ENCODE peak calls at places on chromosomes 4 and X, in eight cellular contexts. One of them, this sample, is unnamed. For H3K36me3, the result is how much of the 10 kb centered on the place peaks cover.

GRCh38 chr4:152346979-152347378 is 188.9 kb downstream of the FBXW7 start:
- DNase-seq in heart right ventricle: no peak
- DNase-seq in hepatocyte: no peak
- DNase-seq in breast epithelium: no peak
- DNase-seq in gastrocnemius medialis: no peak
- DNase-seq in OCI-LY7: no peak
- DNase-seq in upper lobe of right lung: no peak
- DNase-seq in neural progenitor cell: no peak
- DNase-seq in this sample: no peak

GRCh38 chrX:107324493-107325310 is 118.3 kb downstream of the DNAAF6 start:
- DNase-seq in hepatocyte: peak
- DNase-seq in OCI-LY7: peak
- DNase-seq in neural progenitor cell: peak
- DNase-seq in upper lobe of right lung: peak
- DNase-seq in heart right ventricle: peak
- DNase-seq in gastrocnemius medialis: no peak
- DNase-seq in breast epithelium: no peak
- DNase-seq in this sample: peak

GRCh38 chr4:7844247-7844991 is 95.2 kb downstream of the AFAP1 start:
- DNase-seq in upper lobe of right lung: peak
- DNase-seq in OCI-LY7: peak
- DNase-seq in breast epithelium: no peak
- DNase-seq in neural progenitor cell: peak
- DNase-seq in gastrocnemius medialis: peak
- DNase-seq in heart right ventricle: peak
- DNase-seq in hepatocyte: peak
- DNase-seq in this sample: peak

GRCh38 chr4:15912236-15912635 is 26.3 kb downstream of the FGFBP1 start:
- DNase-seq in hepatocyte: no peak
- DNase-seq in upper lobe of right lung: no peak
- DNase-seq in breast epithelium: no peak
- DNase-seq in OCI-LY7: no peak
- DNase-seq in heart right ventricle: no peak
- DNase-seq in neural progenitor cell: no peak
- DNase-seq in gastrocnemius medialis: no peak
- DNase-seq in this sample: no peak

GRCh38 chr4:112377127-112377635 is 80.0 kb downstream of the ALPK1 start:
- DNase-seq in OCI-LY7: no peak
- DNase-seq in upper lobe of right lung: no peak
- DNase-seq in heart right ventricle: no peak
- DNase-seq in breast epithelium: no peak
- DNase-seq in gastrocnemius medialis: no peak
- DNase-seq in neural progenitor cell: no peak
- DNase-seq in hepatocyte: no peak
- DNase-seq in this sample: no peak

GRCh38 chr4:16916719-16917337 is 18.4 kb upstream of the LDB2 start:
- DNase-seq in gastrocnemius medialis: no peak
- DNase-seq in breast epithelium: no peak
- DNase-seq in OCI-LY7: peak
- DNase-seq in neural progenitor cell: peak
- DNase-seq in upper lobe of right lung: no peak
- DNase-seq in heart right ventricle: peak
- DNase-seq in hepatocyte: peak
- DNase-seq in this sample: peak

GRCh38 chr4:1371151-1371830 is 24.3 kb downstream of the UVSSA start:
- DNase-seq in neural progenitor cell: no peak
- DNase-seq in heart right ventricle: no peak
- DNase-seq in hepatocyte: no peak
- DNase-seq in upper lobe of right lung: peak
- DNase-seq in gastrocnemius medialis: no peak
- DNase-seq in OCI-LY7: no peak
- DNase-seq in breast epithelium: no peak
- DNase-seq in this sample: peak

GRCh38 chr4:6619466-6620255 is 20.8 kb upstream of the MRFAP1 start:
- DNase-seq in gastrocnemius medialis: no peak
- DNase-seq in hepatocyte: no peak
- DNase-seq in breast epithelium: no peak
- DNase-seq in heart right ventricle: no peak
- DNase-seq in OCI-LY7: no peak
- DNase-seq in upper lobe of right lung: peak
- DNase-seq in neural progenitor cell: no peak
- DNase-seq in this sample: no peak

GRCh38 chr4:73891739-73892405 is 22.7 kb downstream of the CXCL1 start:
- DNase-seq in upper lobe of right lung: no peak
- DNase-seq in OCI-LY7: no peak
- DNase-seq in gastrocnemius medialis: no peak
- DNase-seq in neural progenitor cell: no peak
- DNase-seq in heart right ventricle: no peak
- DNase-seq in breast epithelium: no peak
- DNase-seq in hepatocyte: no peak
- DNase-seq in this sample: no peak

DNA sequence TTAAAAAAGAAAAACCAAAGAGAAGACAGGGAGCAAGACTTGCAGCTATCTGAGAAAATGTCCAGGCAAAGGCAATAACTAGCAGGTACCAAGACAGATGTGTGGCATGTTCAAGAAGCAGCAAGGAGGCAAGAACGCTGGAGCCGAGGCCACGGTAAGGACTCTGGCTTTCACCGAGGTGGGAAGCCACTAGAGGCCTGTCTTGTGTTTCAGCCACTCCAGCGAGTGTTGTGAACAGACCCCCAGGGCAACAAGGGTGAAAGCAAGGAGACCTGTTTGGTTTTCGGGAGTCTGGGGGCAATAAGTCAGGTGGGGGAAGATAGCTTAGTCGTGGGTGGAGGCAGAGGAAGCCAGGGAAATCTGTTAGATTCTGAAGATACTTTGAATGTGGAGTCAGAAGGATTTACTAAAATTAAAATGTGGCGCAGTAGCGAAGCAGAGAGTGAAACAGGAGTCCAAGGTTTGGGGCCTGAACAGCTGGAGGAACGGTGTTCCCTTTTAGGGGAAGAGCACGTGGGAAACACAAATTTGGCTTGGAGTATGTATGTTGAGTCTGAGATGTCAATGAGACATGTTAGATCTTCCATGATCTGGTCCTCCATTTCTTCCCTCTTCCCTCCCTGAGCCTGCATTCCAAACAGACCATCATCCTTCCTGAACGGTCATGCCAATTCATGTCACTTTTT is 3.1 kb downstream of the WDR1 start:
- DNase-seq in upper lobe of right lung: no peak
- DNase-seq in hepatocyte: no peak
- DNase-seq in neural progenitor cell: no peak
- DNase-seq in breast epithelium: no peak
- DNase-seq in heart right ventricle: no peak
- DNase-seq in OCI-LY7: no peak
- DNase-seq in gastrocnemius medialis: no peak
- DNase-seq in this sample: no peak
- H3K36me3 ChIP-seq in upper lobe of right lung: half or more
- H3K36me3 ChIP-seq in hepatocyte: under half
- H3K36me3 ChIP-seq in neural progenitor cell: under half
- H3K36me3 ChIP-seq in breast epithelium: under half
- H3K36me3 ChIP-seq in heart right ventricle: under half
- H3K36me3 ChIP-seq in OCI-LY7: half or more
- H3K36me3 ChIP-seq in gastrocnemius medialis: under half
- H3K36me3 ChIP-seq in this sample: half or more

GRCh38 chr4:92615049-92615448 is 311.3 kb downstream of the GRID2 start:
- DNase-seq in gastrocnemius medialis: no peak
- DNase-seq in neural progenitor cell: peak
- DNase-seq in hepatocyte: no peak
- DNase-seq in upper lobe of right lung: no peak
- DNase-seq in heart right ventricle: no peak
- DNase-seq in breast epithelium: no peak
- DNase-seq in OCI-LY7: no peak
- DNase-seq in this sample: no peak

GRCh38 chr4:92618968-92619367 is 315.2 kb downstream of the GRID2 start:
- DNase-seq in neural progenitor cell: no peak
- DNase-seq in breast epithelium: no peak
- DNase-seq in upper lobe of right lung: no peak
- DNase-seq in OCI-LY7: no peak
- DNase-seq in hepatocyte: peak
- DNase-seq in heart right ventricle: no peak
- DNase-seq in gastrocnemius medialis: no peak
- DNase-seq in this sample: no peak
- TF ChIP-seq CTCF in neural progenitor cell: no peak
- TF ChIP-seq CTCF in breast epithelium: no peak
- TF ChIP-seq CTCF in upper lobe of right lung: no peak
- TF ChIP-seq CTCF in OCI-LY7: no peak
- TF ChIP-seq CTCF in hepatocyte: peak
- TF ChIP-seq CTCF in heart right ventricle: no peak
- TF ChIP-seq CTCF in gastrocnemius medialis: no peak
- TF ChIP-seq CTCF in this sample: no peak

GRCh38 chrX:150757371-150757770 is 64.2 kb downstream of the MTMR1 start:
- DNase-seq in upper lobe of right lung: no peak
- DNase-seq in OCI-LY7: no peak
- DNase-seq in gastrocnemius medialis: no peak
- DNase-seq in breast epithelium: no peak
- DNase-seq in hepatocyte: no peak
- DNase-seq in heart right ventricle: no peak
- DNase-seq in neural progenitor cell: no peak
- DNase-seq in this sample: no peak

GRCh38 chrX:150759568-150760416 is 66.6 kb downstream of the MTMR1 start:
- DNase-seq in heart right ventricle: no peak
- DNase-seq in neural progenitor cell: no peak
- DNase-seq in upper lobe of right lung: no peak
- DNase-seq in breast epithelium: no peak
- DNase-seq in hepatocyte: no peak
- DNase-seq in OCI-LY7: no peak
- DNase-seq in gastrocnemius medialis: no peak
- DNase-seq in this sample: no peak

GRCh38 chrX:150752124-150752523 is 58.9 kb downstream of the MTMR1 start:
- DNase-seq in OCI-LY7: no peak
- DNase-seq in breast epithelium: no peak
- DNase-seq in upper lobe of right lung: no peak
- DNase-seq in gastrocnemius medialis: no peak
- DNase-seq in heart right ventricle: no peak
- DNase-seq in hepatocyte: no peak
- DNase-seq in neural progenitor cell: no peak
- DNase-seq in this sample: no peak

GRCh38 chrX:150753968-150754367 is 60.8 kb downstream of the MTMR1 start:
- DNase-seq in neural progenitor cell: no peak
- DNase-seq in heart right ventricle: no peak
- DNase-seq in upper lobe of right lung: no peak
- DNase-seq in gastrocnemius medialis: no peak
- DNase-seq in OCI-LY7: no peak
- DNase-seq in hepatocyte: no peak
- DNase-seq in breast epithelium: no peak
- DNase-seq in this sample: no peak
- H3K36me3 ChIP-seq in neural progenitor cell: under half
- H3K36me3 ChIP-seq in heart right ventricle: under half
- H3K36me3 ChIP-seq in upper lobe of right lung: under half
- H3K36me3 ChIP-seq in gastrocnemius medialis: under half
- H3K36me3 ChIP-seq in OCI-LY7: half or more
- H3K36me3 ChIP-seq in hepatocyte: under half
- H3K36me3 ChIP-seq in breast epithelium: under half
- H3K36me3 ChIP-seq in this sample: under half

DNA sequence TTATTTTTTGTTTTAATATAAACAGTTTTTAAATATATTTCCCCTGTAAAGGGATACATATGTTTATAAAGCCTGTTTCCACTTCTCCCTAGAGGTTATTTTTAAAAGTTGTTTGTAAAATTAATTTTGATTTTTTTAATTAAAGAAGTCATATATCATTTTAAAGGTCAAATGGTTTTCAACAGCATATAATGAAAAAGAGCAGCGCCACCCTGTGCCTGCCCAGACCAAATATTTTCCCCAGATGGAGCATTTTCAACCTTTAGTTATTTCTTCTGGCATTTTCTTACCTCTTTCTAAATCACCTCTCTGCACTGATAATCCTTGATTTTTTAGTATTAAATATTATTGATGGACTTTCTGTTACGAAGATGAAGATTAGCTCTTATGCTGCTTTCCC is 21.0 kb downstream of the MSX1 start:
- DNase-seq in gastrocnemius medialis: no peak
- DNase-seq in neural progenitor cell: no peak
- DNase-seq in upper lobe of right lung: no peak
- DNase-seq in breast epithelium: no peak
- DNase-seq in hepatocyte: no peak
- DNase-seq in heart right ventricle: no peak
- DNase-seq in OCI-LY7: peak
- DNase-seq in this sample: no peak
- TF ChIP-seq CTCF in gastrocnemius medialis: no peak
- TF ChIP-seq CTCF in neural progenitor cell: peak
- TF ChIP-seq CTCF in upper lobe of right lung: peak
- TF ChIP-seq CTCF in breast epithelium: no peak
- TF ChIP-seq CTCF in hepatocyte: peak
- TF ChIP-seq CTCF in heart right ventricle: peak
- TF ChIP-seq CTCF in OCI-LY7: peak
- TF ChIP-seq CTCF in this sample: peak

GRCh38 chr4:168882650-168883233 is 127.3 kb downstream of the CBR4 start:
- DNase-seq in upper lobe of right lung: no peak
- DNase-seq in neural progenitor cell: no peak
- DNase-seq in OCI-LY7: no peak
- DNase-seq in breast epithelium: no peak
- DNase-seq in gastrocnemius medialis: no peak
- DNase-seq in hepatocyte: no peak
- DNase-seq in heart right ventricle: no peak
- DNase-seq in this sample: no peak
- H3K36me3 ChIP-seq in upper lobe of right lung: under half
- H3K36me3 ChIP-seq in neural progenitor cell: under half
- H3K36me3 ChIP-seq in OCI-LY7: under half
- H3K36me3 ChIP-seq in breast epithelium: under half
- H3K36me3 ChIP-seq in gastrocnemius medialis: under half
- H3K36me3 ChIP-seq in hepatocyte: under half
- H3K36me3 ChIP-seq in heart right ventricle: under half
- H3K36me3 ChIP-seq in this sample: half or more

GRCh38 chr4:116020141-116020722 is 906.8 kb upstream of the NDST4 start:
- DNase-seq in OCI-LY7: peak
- DNase-seq in heart right ventricle: no peak
- DNase-seq in hepatocyte: no peak
- DNase-seq in neural progenitor cell: peak
- DNase-seq in breast epithelium: no peak
- DNase-seq in upper lobe of right lung: no peak
- DNase-seq in gastrocnemius medialis: no peak
- DNase-seq in this sample: no peak
- TF ChIP-seq CTCF in OCI-LY7: no peak
- TF ChIP-seq CTCF in heart right ventricle: no peak
- TF ChIP-seq CTCF in hepatocyte: no peak
- TF ChIP-seq CTCF in neural progenitor cell: no peak
- TF ChIP-seq CTCF in breast epithelium: no peak
- TF ChIP-seq CTCF in upper lobe of right lung: no peak
- TF ChIP-seq CTCF in gastrocnemius medialis: no peak
- TF ChIP-seq CTCF in this sample: no peak

DNA sequence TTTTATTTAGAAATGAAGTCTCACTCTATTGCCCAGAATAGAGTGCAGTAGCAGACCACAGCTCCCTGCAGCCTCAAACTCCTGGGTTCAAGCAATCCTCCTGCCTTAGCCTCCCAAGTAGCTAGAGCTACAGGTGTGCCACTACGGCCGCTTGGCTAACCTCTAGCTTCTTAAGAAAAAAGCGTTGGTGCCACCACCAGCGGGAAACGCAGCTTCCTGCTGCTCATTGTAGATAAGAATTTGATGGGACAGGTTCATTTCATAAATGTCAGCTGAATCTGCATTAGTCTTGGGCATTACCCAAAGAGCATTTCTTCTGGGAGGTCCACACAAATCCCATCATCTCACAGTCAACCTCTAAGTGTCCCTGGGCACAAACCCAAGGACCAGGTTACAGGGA is 33.2 kb upstream of the NAP1L5 start:
- DNase-seq in neural progenitor cell: no peak
- DNase-seq in breast epithelium: no peak
- DNase-seq in heart right ventricle: no peak
- DNase-seq in hepatocyte: no peak
- DNase-seq in upper lobe of right lung: no peak
- DNase-seq in OCI-LY7: no peak
- DNase-seq in gastrocnemius medialis: no peak
- DNase-seq in this sample: no peak
- H3K36me3 ChIP-seq in neural progenitor cell: under half
- H3K36me3 ChIP-seq in breast epithelium: under half
- H3K36me3 ChIP-seq in heart right ventricle: under half
- H3K36me3 ChIP-seq in hepatocyte: under half
- H3K36me3 ChIP-seq in upper lobe of right lung: half or more
- H3K36me3 ChIP-seq in OCI-LY7: under half
- H3K36me3 ChIP-seq in gastrocnemius medialis: under half
- H3K36me3 ChIP-seq in this sample: under half

This sample was measured in endodermal cell.